ENCODE peak calls at places on chromosomes 11 and 22, in seven cellular contexts. One of them, this sample, is unnamed.

GRCh38 chr11:86292912-86293606 is 9.0 kb upstream of the HIKESHI start:
- DNase-seq in SK-N-SH: no peak
- DNase-seq in GM23338: no peak
- DNase-seq in hepatocyte: no peak
- DNase-seq in HCT116: no peak
- DNase-seq in neural progenitor cell: no peak
- DNase-seq in PC-3: no peak
- DNase-seq in this sample: no peak

GRCh38 chr11:63510360-63511130 is 4.7 kb downstream of the LGALS12 start:
- DNase-seq in HCT116: no peak
- DNase-seq in GM23338: no peak
- DNase-seq in SK-N-SH: no peak
- DNase-seq in PC-3: no peak
- DNase-seq in neural progenitor cell: peak
- DNase-seq in hepatocyte: peak
- DNase-seq in this sample: no peak

GRCh38 chr11:35083181-35084061 is 55.5 kb upstream of the CD44 start:
- DNase-seq in neural progenitor cell: peak
- DNase-seq in PC-3: peak
- DNase-seq in SK-N-SH: no peak
- DNase-seq in hepatocyte: peak
- DNase-seq in GM23338: peak
- DNase-seq in HCT116: peak
- DNase-seq in this sample: peak

GRCh38 chr22:46044718-46045458 is 67.9 kb upstream of the WNT7B start:
- DNase-seq in PC-3: no peak
- DNase-seq in neural progenitor cell: peak
- DNase-seq in HCT116: no peak
- DNase-seq in GM23338: peak
- DNase-seq in hepatocyte: peak
- DNase-seq in SK-N-SH: no peak
- DNase-seq in this sample: no peak

GRCh38 chr11:62593434-62594044 is 2.2 kb upstream of the TUT1 start:
- DNase-seq in SK-N-SH: peak
- DNase-seq in HCT116: no peak
- DNase-seq in neural progenitor cell: peak
- DNase-seq in hepatocyte: peak
- DNase-seq in PC-3: peak
- DNase-seq in GM23338: peak
- DNase-seq in this sample: peak

GRCh38 chr11:86784247-86784681 is 16.1 kb upstream of the PRSS23 start:
- DNase-seq in HCT116: no peak
- DNase-seq in GM23338: no peak
- DNase-seq in SK-N-SH: no peak
- DNase-seq in hepatocyte: no peak
- DNase-seq in neural progenitor cell: no peak
- DNase-seq in PC-3: peak
- DNase-seq in this sample: no peak

GRCh38 chr11:34175284-34176019 is 70.0 kb downstream of the NAT10 start:
- DNase-seq in hepatocyte: no peak
- DNase-seq in neural progenitor cell: no peak
- DNase-seq in HCT116: no peak
- DNase-seq in GM23338: no peak
- DNase-seq in PC-3: no peak
- DNase-seq in SK-N-SH: no peak
- DNase-seq in this sample: peak

GRCh38 chr11:77865805-77866204 is 44.9 kb downstream of the AAMDC start:
- DNase-seq in hepatocyte: no peak
- DNase-seq in GM23338: no peak
- DNase-seq in PC-3: no peak
- DNase-seq in neural progenitor cell: no peak
- DNase-seq in SK-N-SH: peak
- DNase-seq in HCT116: no peak
- DNase-seq in this sample: no peak

GRCh38 chr11:121460941-121461514 is 8.3 kb upstream of the SORL1-AS1 start:
- DNase-seq in neural progenitor cell: no peak
- DNase-seq in PC-3: peak
- DNase-seq in SK-N-SH: no peak
- DNase-seq in GM23338: no peak
- DNase-seq in HCT116: no peak
- DNase-seq in hepatocyte: peak
- DNase-seq in this sample: no peak

GRCh38 chr22:20641198-20641892 is 132.6 kb upstream of the SERPIND1 start:
- DNase-seq in HCT116: no peak
- DNase-seq in neural progenitor cell: no peak
- DNase-seq in SK-N-SH: no peak
- DNase-seq in PC-3: no peak
- DNase-seq in GM23338: no peak
- DNase-seq in hepatocyte: no peak
- DNase-seq in this sample: no peak

GRCh38 chr22:48758905-48759875 is 1068.5 kb downstream of the BRD1 start:
- DNase-seq in SK-N-SH: no peak
- DNase-seq in GM23338: no peak
- DNase-seq in HCT116: no peak
- DNase-seq in PC-3: no peak
- DNase-seq in neural progenitor cell: no peak
- DNase-seq in hepatocyte: peak
- DNase-seq in this sample: no peak

GRCh38 chr11:116651757-116652237 is 121.0 kb downstream of the BUD13 start:
- DNase-seq in SK-N-SH: no peak
- DNase-seq in GM23338: no peak
- DNase-seq in neural progenitor cell: no peak
- DNase-seq in hepatocyte: no peak
- DNase-seq in HCT116: no peak
- DNase-seq in PC-3: no peak
- DNase-seq in this sample: no peak

GRCh38 chr11:20293531-20293930 is 70.0 kb upstream of the HTATIP2 start:
- DNase-seq in SK-N-SH: no peak
- DNase-seq in HCT116: no peak
- DNase-seq in PC-3: no peak
- DNase-seq in neural progenitor cell: no peak
- DNase-seq in GM23338: no peak
- DNase-seq in hepatocyte: no peak
- DNase-seq in this sample: no peak

GRCh38 chr11:61754534-61755482 is 2.4 kb downstream of the MYRF start:
- DNase-seq in neural progenitor cell: peak
- DNase-seq in SK-N-SH: no peak
- DNase-seq in PC-3: no peak
- DNase-seq in HCT116: no peak
- DNase-seq in GM23338: no peak
- DNase-seq in hepatocyte: peak
- DNase-seq in this sample: no peak

DNA sequence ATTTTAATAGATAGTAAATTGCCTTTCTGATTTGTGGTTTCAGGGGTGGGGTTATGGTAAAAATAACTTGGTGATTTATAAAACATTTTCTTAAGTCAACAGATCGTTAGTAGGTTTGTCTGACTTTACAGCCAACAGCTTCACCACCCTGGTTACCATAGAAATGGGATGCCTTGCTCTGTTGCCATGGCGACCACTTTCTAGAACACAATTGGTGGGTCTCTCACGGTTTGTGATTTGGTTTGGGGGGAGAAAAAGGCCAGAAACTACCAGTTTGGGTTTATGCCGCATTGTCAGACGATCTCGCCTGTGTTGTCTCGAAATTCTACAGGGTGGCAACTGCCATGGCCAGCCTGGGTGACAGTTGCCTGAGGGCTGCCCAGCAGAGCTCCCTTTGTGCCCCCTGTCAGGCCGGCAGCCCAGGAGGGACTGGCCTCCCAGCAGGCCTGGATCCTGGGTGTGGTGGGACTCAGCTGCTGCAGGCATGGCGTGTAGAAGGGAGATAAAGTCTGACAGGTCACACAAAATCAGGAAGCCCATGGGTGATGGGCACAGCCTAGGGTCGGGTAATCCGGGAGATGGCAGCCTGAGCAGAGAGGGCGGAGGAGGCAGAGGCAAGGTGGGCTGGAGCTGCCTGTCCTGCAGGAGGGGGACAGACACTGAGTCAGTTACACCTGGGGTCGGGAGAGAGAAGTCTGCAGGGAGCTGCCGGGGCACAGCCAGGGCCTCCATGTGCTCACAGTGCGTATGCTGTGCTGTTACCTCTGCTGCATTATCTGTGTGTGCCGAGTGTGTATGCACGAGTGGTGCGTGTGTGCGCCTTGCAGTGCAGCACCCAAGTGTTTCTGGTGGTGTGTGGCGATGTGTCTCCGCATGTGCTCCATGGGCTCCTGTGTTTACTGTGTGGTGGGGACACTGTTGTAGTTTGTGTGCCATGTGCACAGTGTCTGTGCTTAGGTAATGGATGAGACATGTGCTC is 31.1 kb downstream of the KCNC1 start:
- DNase-seq in PC-3: no peak
- DNase-seq in HCT116: no peak
- DNase-seq in hepatocyte: no peak
- DNase-seq in SK-N-SH: peak
- DNase-seq in GM23338: peak
- DNase-seq in neural progenitor cell: peak
- DNase-seq in this sample: no peak
- H2AFZ ChIP-seq in PC-3: no peak
- H2AFZ ChIP-seq in HCT116: no peak
- H2AFZ ChIP-seq in hepatocyte: no peak
- H2AFZ ChIP-seq in SK-N-SH: no peak
- H2AFZ ChIP-seq in GM23338: no peak
- H2AFZ ChIP-seq in neural progenitor cell: no peak
- H2AFZ ChIP-seq in this sample: no peak

DNA sequence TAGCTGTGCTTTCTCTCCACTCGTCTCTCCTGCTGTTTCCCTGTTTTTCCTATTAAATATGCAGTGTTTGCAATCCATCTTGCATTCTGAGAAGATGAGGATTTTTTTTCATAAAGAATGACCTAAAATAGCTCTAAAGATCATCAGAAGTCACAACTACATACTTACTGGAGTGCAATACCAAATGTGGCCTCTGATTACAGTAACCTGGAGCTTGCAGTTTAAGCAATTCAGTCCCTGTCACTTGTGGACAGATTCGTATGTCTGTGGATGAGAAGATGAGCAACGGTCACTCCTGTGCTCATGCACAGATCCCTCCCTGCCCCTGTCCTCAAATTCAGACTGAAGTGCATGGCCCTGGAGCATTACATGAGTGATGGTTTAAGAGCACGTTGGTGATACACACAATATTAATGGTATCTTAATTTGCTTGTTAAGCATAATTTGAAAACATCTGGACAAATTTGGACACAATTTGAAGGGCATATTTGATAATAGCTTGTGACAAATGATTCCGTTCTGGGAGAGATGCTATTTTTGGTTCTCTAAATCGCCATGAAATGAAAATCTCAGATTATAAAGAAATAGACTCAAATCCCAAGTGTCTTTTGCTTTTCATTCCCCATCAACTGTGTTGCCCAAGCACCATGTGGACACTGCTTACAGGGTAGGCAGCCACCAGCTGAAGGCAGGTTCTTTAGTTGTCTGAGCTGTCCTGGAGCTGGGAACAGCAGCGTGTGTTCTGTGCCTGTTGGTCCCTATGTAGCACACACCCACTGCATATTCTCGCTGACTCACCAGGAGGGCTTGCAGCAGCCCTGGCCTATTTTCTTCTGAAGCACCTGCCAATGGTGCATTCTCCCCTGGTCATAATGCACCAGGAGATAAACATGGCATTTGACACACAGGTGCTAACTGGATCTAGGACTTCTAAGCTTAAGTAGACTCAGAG is 32.6 kb upstream of the PRAME start:
- DNase-seq in hepatocyte: no peak
- DNase-seq in PC-3: peak
- DNase-seq in neural progenitor cell: no peak
- DNase-seq in GM23338: no peak
- DNase-seq in SK-N-SH: no peak
- DNase-seq in HCT116: no peak
- DNase-seq in this sample: no peak
- TF ChIP-seq EZH2phosphoT487 in hepatocyte: no peak
- TF ChIP-seq EZH2phosphoT487 in PC-3: no peak
- TF ChIP-seq EZH2phosphoT487 in neural progenitor cell: no peak
- TF ChIP-seq EZH2phosphoT487 in GM23338: no peak
- TF ChIP-seq EZH2phosphoT487 in SK-N-SH: no peak
- TF ChIP-seq EZH2phosphoT487 in HCT116: no peak
- TF ChIP-seq EZH2phosphoT487 in this sample: no peak

GRCh38 chr11:109731451-109731850 is 309.5 kb downstream of the C11orf87 start:
- DNase-seq in hepatocyte: no peak
- DNase-seq in neural progenitor cell: no peak
- DNase-seq in SK-N-SH: no peak
- DNase-seq in GM23338: no peak
- DNase-seq in HCT116: no peak
- DNase-seq in PC-3: no peak
- DNase-seq in this sample: no peak

GRCh38 chr11:109730669-109731068 is 308.7 kb downstream of the C11orf87 start:
- DNase-seq in hepatocyte: no peak
- DNase-seq in SK-N-SH: no peak
- DNase-seq in PC-3: no peak
- DNase-seq in HCT116: no peak
- DNase-seq in GM23338: no peak
- DNase-seq in neural progenitor cell: no peak
- DNase-seq in this sample: no peak

GRCh38 chr11:109735139-109735538 is 313.1 kb downstream of the C11orf87 start:
- DNase-seq in GM23338: no peak
- DNase-seq in neural progenitor cell: no peak
- DNase-seq in PC-3: no peak
- DNase-seq in hepatocyte: no peak
- DNase-seq in HCT116: no peak
- DNase-seq in SK-N-SH: no peak
- DNase-seq in this sample: no peak

GRCh38 chr11:109733245-109733644 is 311.3 kb downstream of the C11orf87 start:
- DNase-seq in neural progenitor cell: no peak
- DNase-seq in hepatocyte: no peak
- DNase-seq in GM23338: no peak
- DNase-seq in SK-N-SH: no peak
- DNase-seq in PC-3: peak
- DNase-seq in HCT116: no peak
- DNase-seq in this sample: no peak

GRCh38 chr11:109734602-109735001 is 312.6 kb downstream of the C11orf87 start:
- DNase-seq in SK-N-SH: no peak
- DNase-seq in HCT116: no peak
- DNase-seq in neural progenitor cell: no peak
- DNase-seq in GM23338: no peak
- DNase-seq in PC-3: no peak
- DNase-seq in hepatocyte: no peak
- DNase-seq in this sample: no peak
- H2AFZ ChIP-seq in SK-N-SH: no peak
- H2AFZ ChIP-seq in HCT116: no peak
- H2AFZ ChIP-seq in neural progenitor cell: no peak
- H2AFZ ChIP-seq in GM23338: no peak
- H2AFZ ChIP-seq in PC-3: no peak
- H2AFZ ChIP-seq in hepatocyte: no peak
- H2AFZ ChIP-seq in this sample: no peak

DNA sequence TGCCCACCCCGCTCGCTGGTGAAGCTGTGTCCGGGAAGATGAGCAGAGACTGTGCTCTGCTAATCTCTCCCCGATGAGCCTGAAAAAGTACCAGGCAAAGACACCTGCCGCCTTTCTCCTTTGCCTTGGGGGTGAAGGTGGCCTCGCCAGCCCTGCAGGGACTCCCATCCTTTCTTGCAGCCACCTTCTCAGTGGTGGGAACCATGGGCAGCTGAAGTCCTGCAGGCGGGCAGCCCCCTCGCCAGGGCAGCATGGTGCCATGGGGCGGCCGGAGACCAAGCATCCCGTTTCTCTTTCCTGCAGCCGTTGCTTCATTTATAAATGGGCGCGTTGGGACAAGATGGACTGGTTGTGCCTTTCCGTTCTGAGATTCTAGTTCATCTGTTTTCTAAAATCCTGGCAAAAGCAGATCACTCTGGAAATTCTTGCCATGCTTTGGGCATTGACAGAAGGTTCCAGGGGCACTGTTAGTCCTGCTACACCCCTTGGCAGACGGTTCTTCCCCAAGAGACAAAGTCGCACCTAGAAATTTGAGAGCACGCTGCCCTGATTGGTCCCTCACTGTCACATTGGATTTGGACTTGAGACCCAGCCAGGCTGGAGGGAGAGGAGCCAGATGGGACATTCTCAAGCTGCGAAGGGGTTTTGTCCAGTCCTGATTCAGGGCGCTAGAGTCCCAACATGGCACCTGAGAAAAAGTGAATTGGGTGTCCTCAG is 7.5 kb downstream of the CTTN start:
- DNase-seq in neural progenitor cell: no peak
- DNase-seq in HCT116: no peak
- DNase-seq in GM23338: no peak
- DNase-seq in PC-3: no peak
- DNase-seq in SK-N-SH: no peak
- DNase-seq in hepatocyte: no peak
- DNase-seq in this sample: no peak
- TF ChIP-seq EZH2phosphoT487 in neural progenitor cell: no peak
- TF ChIP-seq EZH2phosphoT487 in HCT116: no peak
- TF ChIP-seq EZH2phosphoT487 in GM23338: no peak
- TF ChIP-seq EZH2phosphoT487 in PC-3: no peak
- TF ChIP-seq EZH2phosphoT487 in SK-N-SH: no peak
- TF ChIP-seq EZH2phosphoT487 in hepatocyte: no peak
- TF ChIP-seq EZH2phosphoT487 in this sample: no peak

This sample was measured in MM.1S.